ENCODE peak calls at places on chromosomes 4 and X, in five cellular contexts. B is right atrium auricular region, L is heart right ventricle, C is SJSA1, F is lung. E is an unnamed sample. For H3K27me3 and H3K4me1, the result is how much of the 10 kb centered on the place peaks cover.

GRCh38 chr4:54556587-54556986 is 101.2 kb upstream of the KIT start:
- DNase-seq in B (no peak), L (no peak), C (no peak), F (no peak), E (no peak)

GRCh38 chrX:39258331-39258730 is 457.1 kb downstream of the MID1IP1 start:
- DNase-seq in B (no peak), L (no peak), C (no peak), F (no peak), E (no peak)

GRCh38 chr4:10008208-10009005 is 12.9 kb downstream of the SLC2A9 start:
- DNase-seq in B (no peak), L (no peak), C (no peak), F (no peak), E (no peak)

GRCh38 chrX:150635952-150636351 is 57.2 kb upstream of the MTMR1 start:
- DNase-seq in B (no peak), L (no peak), C (peak), F (no peak), E (no peak)

GRCh38 chr4:13329963-13330362 is 154.2 kb downstream of the RAB28 start:
- DNase-seq in B (no peak), L (no peak), C (peak), F (no peak), E (no peak)

GRCh38 chrX:150202641-150203248 is 160.4 kb upstream of the MAMLD1 start:
- DNase-seq in B (no peak), L (no peak), C (no peak), F (no peak), E (no peak)

GRCh38 chrX:108420481-108420880 is 17.7 kb downstream of the COL4A6 start:
- DNase-seq in B (no peak), L (no peak), C (no peak), F (no peak), E (no peak)

GRCh38 chr4:78481180-78481579 is 70.4 kb upstream of the ANXA3 start:
- DNase-seq in B (no peak), L (no peak), C (peak), F (no peak), E (no peak)

GRCh38 chr4:112321768-112322684 is 24.9 kb downstream of the ALPK1 start:
- DNase-seq in B (peak), L (peak), C (peak), F (peak), E (no peak)

GRCh38 chrX:77694491-77694890 is 91.5 kb downstream of the ATRX start:
- DNase-seq in B (no peak), L (no peak), C (no peak), F (no peak), E (no peak)

GRCh38 chrX:71809886-71810285 is 46.7 kb downstream of the CXorf49B start:
- DNase-seq in B (no peak), L (no peak), C (no peak), F (no peak), E (no peak)

GRCh38 chr4:107721436-107722090 is 1.5 kb upstream of the PAPSS1 start:
- DNase-seq in B (no peak), L (peak), C (no peak), F (no peak), E (no peak)

GRCh38 chr4:159464302-159464701 is 361.4 kb downstream of the RAPGEF2 start:
- DNase-seq in B (no peak), L (no peak), C (no peak), F (no peak), E (no peak)

GRCh38 chr4:36292551-36293188 is 11.3 kb downstream of the DTHD1 start:
- DNase-seq in B (no peak), L (no peak), C (no peak), F (no peak), E (no peak)

GRCh38 chrX:136963973-136964372 is 69.8 kb downstream of the GPR101 start:
- DNase-seq in B (no peak), L (no peak), C (no peak), F (no peak), E (no peak)

GRCh38 chr4:38663021-38663800 is 788 bp upstream of the KLF3 start:
- DNase-seq in B (no peak), L (no peak), C (no peak), F (no peak), E (no peak)

GRCh38 chrX:6067600-6067999 is 161.1 kb downstream of the NLGN4X start:
- DNase-seq in B (no peak), L (no peak), C (no peak), F (no peak), E (no peak)

GRCh38 chr4:189021831-189022230 is 882.6 kb downstream of the TRIML1 start:
- DNase-seq in B (no peak), L (no peak), C (no peak), F (no peak), E (no peak)

GRCh38 chr4:112234952-112235609 is 3.5 kb downstream of the AP1AR start:
- DNase-seq in B (peak), L (no peak), C (peak), F (peak), E (no peak)

GRCh38 chr4:15725608-15726007 is 22.7 kb downstream of the BST1 start:
- DNase-seq in B (no peak), L (no peak), C (no peak), F (no peak), E (no peak)

GRCh38 chr4:170089274-170089742 is 448 bp downstream of the AADAT start:
- DNase-seq in B (no peak), L (no peak), C (peak), F (no peak), E (no peak)

GRCh38 chrX:7985568-7985967 is 58.4 kb upstream of the PNPLA4 start:
- DNase-seq in B (no peak), L (no peak), C (no peak), F (no peak), E (no peak)

GRCh38 chrX:40122487-40122886 is 24.7 kb upstream of the BCOR start:
- DNase-seq in B (no peak), L (no peak), C (no peak), F (no peak), E (no peak)

GRCh38 chr4:112069110-112069509 is 76.1 kb upstream of the FAM241A start:
- DNase-seq in B (no peak), L (no peak), C (no peak), F (no peak), E (no peak)

GRCh38 chr4:57442834-57443291 is 332.7 kb upstream of the IGFBP7 start:
- DNase-seq in B (no peak), L (peak), C (peak), F (no peak), E (no peak)

GRCh38 chr4:124433500-124433899 is 279.0 kb downstream of the ANKRD50 start:
- DNase-seq in B (no peak), L (no peak), C (no peak), F (no peak), E (no peak)

GRCh38 chr4:173367946-173368345 is 2.8 kb upstream of the SAP30 start:
- DNase-seq in B (no peak), L (no peak), C (no peak), F (no peak), E (no peak)

GRCh38 chr4:100391913-100392312 is 125.9 kb downstream of the EMCN start:
- DNase-seq in B (no peak), L (no peak), C (peak), F (no peak), E (no peak)

GRCh38 chr4:4496604-4497372 is 45.1 kb downstream of the STX18 start:
- DNase-seq in B (no peak), L (no peak), C (no peak), F (no peak), E (no peak)

GRCh38 chr4:78237360-78237759 is 180.2 kb downstream of the FRAS1 start:
- DNase-seq in B (no peak), L (no peak), C (no peak), F (no peak), E (no peak)

GRCh38 chr4:122577808-122578781 is 42.8 kb downstream of the IL21 start:
- DNase-seq in B (no peak), L (no peak), C (peak), F (no peak), E (no peak)

GRCh38 chr4:33272722-33273121 is 2552.6 kb downstream of the PCDH7 start:
- DNase-seq in B (no peak), L (no peak), C (no peak), F (no peak), E (no peak)

GRCh38 chr4:47662975-47663374 is 174.9 kb downstream of the CORIN start:
- DNase-seq in B (no peak), L (no peak), C (no peak), F (no peak), E (no peak)

GRCh38 chr4:122854444-122854843 is 27.8 kb downstream of the FGF2 start:
- DNase-seq in B (peak), L (no peak), C (no peak), F (no peak), E (no peak)

GRCh38 chrX:136866337-136867095 is 14.0 kb downstream of the RBMX start:
- DNase-seq in B (no peak), L (no peak), C (no peak), F (no peak), E (no peak)

GRCh38 chrX:154366666-154367055 is 7.8 kb downstream of the FLNA start:
- DNase-seq in B (no peak), L (peak), C (no peak), F (no peak), E (no peak)

GRCh38 chr4:112897548-112897947 is 151.9 kb upstream of the ANK2 start:
- DNase-seq in B (no peak), L (no peak), C (no peak), F (no peak), E (no peak)

DNA sequence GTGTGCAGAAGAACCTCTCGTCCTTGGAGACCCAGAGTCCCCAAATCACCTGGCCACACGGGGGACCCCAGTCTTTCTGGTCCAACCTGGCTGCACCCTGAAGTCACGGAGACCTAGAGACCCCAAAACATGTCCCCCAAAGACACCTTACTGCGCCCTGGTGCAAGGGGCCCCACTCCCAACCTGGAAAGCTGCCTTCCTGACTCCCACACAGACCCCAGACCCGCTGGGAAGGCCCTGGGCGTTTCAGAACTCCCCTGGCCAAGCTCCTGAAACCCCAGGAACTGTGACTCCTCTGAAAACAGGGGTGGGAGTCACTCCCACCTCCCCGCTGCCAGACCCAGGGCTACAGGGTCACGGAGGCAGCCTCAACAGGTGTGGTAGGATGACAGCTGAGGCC is 12.7 kb upstream of the SHOX start:
- DNase-seq in B (peak), L (no peak), C (no peak), F (no peak), E (peak)
- H3K27me3 ChIP-seq in B (under half), L (half or more), C (under half), F (under half), E (under half)

GRCh38 chr4:147839200-147839599 is 107.3 kb downstream of the ARHGAP10 start:
- DNase-seq in B (no peak), L (no peak), C (no peak), F (no peak), E (no peak)

GRCh38 chr4:147842573-147842972 is 110.7 kb downstream of the ARHGAP10 start:
- DNase-seq in B (no peak), L (peak), C (no peak), F (no peak), E (no peak)

GRCh38 chr4:147839651-147840050 is 107.8 kb downstream of the ARHGAP10 start:
- DNase-seq in B (no peak), L (no peak), C (no peak), F (no peak), E (no peak)

GRCh38 chr4:147843162-147843561 is 111.3 kb downstream of the ARHGAP10 start:
- DNase-seq in B (no peak), L (no peak), C (no peak), F (no peak), E (no peak)

GRCh38 chr4:147840846-147841732 is 109.2 kb downstream of the ARHGAP10 start:
- DNase-seq in B (no peak), L (no peak), C (no peak), F (no peak), E (no peak)
- H3K27ac ChIP-seq in B (no peak), L (peak), C (no peak), F (no peak), E (no peak)

GRCh38 chr4:21452931-21453330 is 495.6 kb downstream of the KCNIP4 start:
- DNase-seq in B (no peak), L (no peak), C (no peak), F (no peak), E (no peak)

GRCh38 chr4:21451032-21451431 is 497.5 kb downstream of the KCNIP4 start:
- DNase-seq in B (no peak), L (no peak), C (no peak), F (no peak), E (no peak)

GRCh38 chr4:21450331-21450730 is 498.2 kb downstream of the KCNIP4 start:
- DNase-seq in B (no peak), L (no peak), C (no peak), F (no peak), E (no peak)

GRCh38 chr4:21447320-21448055 is 501.1 kb downstream of the KCNIP4 start:
- DNase-seq in B (no peak), L (no peak), C (no peak), F (no peak), E (no peak)
- H3K4me1 ChIP-seq in B (under half), L (under half), C (under half), F (under half), E (under half)

GRCh38 chr4:52372747-52373146 is 286.4 kb downstream of the USP46 start:
- DNase-seq in B (no peak), L (no peak), C (no peak), F (no peak), E (no peak)

GRCh38 chr4:52370576-52370975 is 288.5 kb downstream of the USP46 start:
- DNase-seq in B (no peak), L (no peak), C (no peak), F (no peak), E (no peak)

GRCh38 chr4:52371861-52372260 is 287.2 kb downstream of the USP46 start:
- DNase-seq in B (no peak), L (no peak), C (no peak), F (no peak), E (no peak)

GRCh38 chr4:52373650-52374049 is 285.5 kb downstream of the USP46 start:
- DNase-seq in B (no peak), L (no peak), C (no peak), F (no peak), E (no peak)

DNA sequence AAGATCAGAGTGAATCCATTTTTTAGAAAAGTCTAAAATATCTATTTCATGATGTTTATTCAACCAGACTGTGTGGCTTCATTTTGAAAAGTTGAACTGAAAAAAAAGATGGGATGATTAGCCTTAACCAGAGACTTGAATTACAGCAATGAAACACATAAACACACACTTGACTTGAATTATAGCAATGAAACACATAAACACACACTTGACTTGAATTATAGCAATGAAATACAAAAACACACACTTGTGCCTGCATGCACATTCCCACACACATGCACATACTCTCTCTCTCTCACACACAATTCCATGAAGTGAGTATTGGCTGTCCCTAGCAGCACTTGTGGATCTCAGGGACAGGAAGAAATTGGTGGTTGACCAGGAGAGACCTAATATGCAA is 286.8 kb downstream of the USP46 start:
- DNase-seq in B (no peak), L (no peak), C (no peak), F (no peak), E (no peak)
- H3K27me3 ChIP-seq in B (under half), L (under half), C (under half), F (under half), E (under half)

GRCh38 chr4:79852305-79852730 is 220.7 kb downstream of the ANTXR2 start:
- DNase-seq in B (no peak), L (peak), C (no peak), F (peak), E (no peak)
- H3K27ac ChIP-seq in B (no peak), L (peak), C (peak), F (no peak), E (no peak)

GRCh38 chr4:7839856-7840255 is 99.8 kb downstream of the AFAP1 start:
- DNase-seq in B (no peak), L (no peak), C (no peak), F (no peak), E (no peak)

GRCh38 chr4:7843831-7844230 is 95.8 kb downstream of the AFAP1 start:
- DNase-seq in B (no peak), L (no peak), C (no peak), F (no peak), E (no peak)

GRCh38 chr4:7841071-7841470 is 98.6 kb downstream of the AFAP1 start:
- DNase-seq in B (no peak), L (no peak), C (no peak), F (no peak), E (no peak)

GRCh38 chr4:7844247-7844991 is 95.2 kb downstream of the AFAP1 start:
- DNase-seq in B (peak), L (peak), C (peak), F (peak), E (no peak)

GRCh38 chr4:7842384-7843279 is 97.0 kb downstream of the AFAP1 start:
- DNase-seq in B (peak), L (peak), C (peak), F (no peak), E (no peak)
- H3K4me1 ChIP-seq in B (under half), L (under half), C (half or more), F (under half), E (under half)

GRCh38 chrX:133892337-133892736 is 93.1 kb downstream of the GPC3 start:
- DNase-seq in B (no peak), L (no peak), C (no peak), F (no peak), E (no peak)

GRCh38 chrX:133884430-133885394 is 100.7 kb downstream of the GPC3 start:
- DNase-seq in B (no peak), L (no peak), C (no peak), F (no peak), E (no peak)

DNA sequence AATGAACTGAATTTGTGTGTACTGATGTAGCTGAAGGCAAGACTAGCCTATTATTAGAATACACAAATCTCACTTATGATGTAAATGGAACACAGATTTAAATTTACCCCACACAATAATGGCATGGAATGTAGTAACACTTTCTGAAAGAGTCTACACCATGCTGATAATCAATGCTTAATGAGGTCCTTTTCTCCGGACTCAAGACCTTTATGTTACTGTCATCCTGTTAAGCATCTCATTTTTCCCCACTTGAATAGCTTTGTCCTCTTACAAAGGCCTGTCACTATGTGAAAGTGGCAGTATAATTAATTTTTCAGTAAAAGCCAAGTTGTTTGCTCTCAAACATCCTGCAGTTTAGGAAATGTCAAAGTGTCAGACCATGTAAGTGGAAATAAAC is 96.5 kb downstream of the GPC3 start:
- DNase-seq in B (no peak), L (no peak), C (no peak), F (no peak), E (no peak)
- H3K27me3 ChIP-seq in B (under half), L (under half), C (under half), F (under half), E (under half)

DNA sequence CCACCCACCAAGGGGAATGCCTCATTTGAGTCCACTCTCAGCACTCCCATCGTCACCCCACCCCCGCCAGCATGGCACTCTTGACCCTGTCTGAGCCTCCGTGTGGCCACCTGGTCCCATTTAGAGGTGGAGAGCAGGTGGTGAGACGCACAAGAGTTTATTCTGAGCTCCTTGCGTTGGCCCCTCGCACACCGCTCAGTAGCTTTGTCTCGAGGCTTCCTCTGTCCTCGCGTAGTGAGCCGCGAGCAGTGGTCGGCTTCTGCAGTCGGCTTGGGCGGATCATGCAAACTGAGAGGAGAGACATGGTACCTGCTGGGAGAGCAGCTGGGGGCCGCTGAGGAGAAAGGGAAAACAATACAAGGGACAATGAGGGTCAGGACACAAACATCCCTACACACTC is 48.4 kb upstream of the ZNF157 start:
- DNase-seq in B (no peak), L (no peak), C (no peak), F (no peak), E (no peak)
- H3K27ac ChIP-seq in B (no peak), L (no peak), C (no peak), F (no peak), E (no peak)

GRCh38 chrX:119669424-119670037 is 23.4 kb downstream of the SEPTIN6 start:
- DNase-seq in B (no peak), L (no peak), C (peak), F (no peak), E (no peak)
- H3K4me1 ChIP-seq in B (under half), L (under half), C (under half), F (under half), E (under half)

GRCh38 chrX:65194547-65194946 is 218.3 kb upstream of the ZC4H2 start:
- DNase-seq in B (no peak), L (no peak), C (no peak), F (no peak), E (no peak)
- H3K27me3 ChIP-seq in B (under half), L (under half), C (under half), F (under half), E (under half)

E was measured in vagina.